ENCODE peak calls at places on chromosomes 4 and X, in four cellular contexts. B is right lobe of liver, J is testis, M is suprapubic skin. C is an unnamed sample. For H3K4me1, the result is how much of the 10 kb centered on the place peaks cover.

GRCh38 chrX:30156880-30157560 is 58.3 kb upstream of the MAGEB2 start:
- DNase-seq in B (no peak), J (no peak), M (no peak), C (no peak)

GRCh38 chr4:184745747-184746531 is 12.0 kb upstream of the CENPU start:
- DNase-seq in B (no peak), J (peak), M (peak), C (peak)

GRCh38 chr4:161419822-161420221 is 744.0 kb downstream of the FSTL5 start:
- DNase-seq in B (no peak), J (peak), M (no peak), C (no peak)

GRCh38 chrX:2689773-2690666 is 1.1 kb upstream of the CD99 start:
- DNase-seq in B (peak), J (no peak), M (no peak), C (no peak)

GRCh38 chr4:186684889-186685309 is 38.8 kb downstream of the FAT1 start:
- DNase-seq in B (no peak), J (no peak), M (no peak), C (no peak)

GRCh38 chrX:100635040-100635439 is 1.6 kb downstream of the TSPAN6 start:
- DNase-seq in B (no peak), J (no peak), M (no peak), C (no peak)

GRCh38 chr4:6873792-6874461 is 35.7 kb upstream of the TBC1D14 start:
- DNase-seq in B (peak), J (peak), M (no peak), C (peak)

GRCh38 chrX:118988913-118989312 is 14.5 kb downstream of the LONRF3 start:
- DNase-seq in B (no peak), J (no peak), M (no peak), C (no peak)

GRCh38 chrX:42704454-42704853 is 73.5 kb downstream of the PPP1R2C start:
- DNase-seq in B (no peak), J (no peak), M (no peak), C (no peak)

GRCh38 chrX:147476008-147476407 is 435.7 kb upstream of the FMR1 start:
- DNase-seq in B (no peak), J (peak), M (no peak), C (no peak)

DNA sequence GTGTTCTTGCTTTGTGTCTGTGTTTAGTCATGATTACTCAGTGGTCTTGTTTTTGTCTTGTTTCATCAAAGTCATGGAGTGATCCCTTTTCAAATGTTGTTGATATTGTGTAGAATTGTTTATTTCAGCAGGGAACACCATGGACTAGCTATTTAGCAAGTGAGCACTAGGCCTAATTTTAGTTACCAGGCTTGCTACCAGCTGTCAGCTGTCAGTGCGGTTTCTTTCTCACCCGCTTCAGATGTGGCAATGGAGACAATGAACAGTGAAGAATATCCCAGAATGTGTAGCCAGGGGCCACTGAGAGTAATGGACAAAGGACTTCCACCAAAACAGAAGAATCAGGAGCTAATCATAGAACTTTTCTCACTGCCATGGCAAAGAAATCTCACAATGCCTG is 432.8 kb upstream of the FMR1 start:
- DNase-seq in B (no peak), J (no peak), M (no peak), C (no peak)
- TF ChIP-seq POLR2A in B (no peak), J (no peak), M (no peak), C (no peak)

GRCh38 chr4:152408514-152409327 is 127.2 kb downstream of the FBXW7 start:
- DNase-seq in B (no peak), J (no peak), M (no peak), C (no peak)
- TF ChIP-seq CTCF in B (peak), J (peak), M (no peak), C (peak)

DNA sequence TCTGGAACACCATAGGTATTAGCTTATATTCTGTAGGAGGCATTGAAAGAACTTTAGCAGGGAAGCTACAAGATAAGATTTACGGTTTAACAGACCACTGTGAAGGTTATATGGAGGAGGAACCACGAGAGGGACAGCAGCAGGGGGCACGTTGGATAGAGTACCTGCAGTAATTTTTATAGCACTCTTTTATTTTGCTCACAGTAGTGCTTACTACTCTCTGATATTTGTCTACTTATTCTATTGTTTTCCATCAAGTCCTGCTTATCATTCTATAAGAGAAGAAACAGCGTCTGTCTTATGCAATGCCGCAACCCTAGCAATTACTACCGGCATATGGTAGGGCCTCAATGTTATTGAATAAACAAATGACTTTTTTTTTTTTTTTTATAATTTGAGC is 122.5 kb downstream of the PCDH7 start:
- DNase-seq in B (no peak), J (no peak), M (no peak), C (no peak)
- H3K4me1 ChIP-seq in B (under half), J (under half), M (under half), C (under half)

GRCh38 chrX:56728752-56729151 is 291 bp upstream of the NBDY start:
- DNase-seq in B (no peak), J (peak), M (no peak), C (peak)

GRCh38 chrX:56726609-56727008 is 2.4 kb upstream of the NBDY start:
- DNase-seq in B (no peak), J (peak), M (no peak), C (no peak)

GRCh38 chrX:56729152-56729557 is at the start of gene NBDY:
- DNase-seq in B (no peak), J (peak), M (no peak), C (peak)

GRCh38 chrX:56727531-56727930 is 1.5 kb upstream of the NBDY start:
- DNase-seq in B (no peak), J (no peak), M (no peak), C (no peak)

DNA sequence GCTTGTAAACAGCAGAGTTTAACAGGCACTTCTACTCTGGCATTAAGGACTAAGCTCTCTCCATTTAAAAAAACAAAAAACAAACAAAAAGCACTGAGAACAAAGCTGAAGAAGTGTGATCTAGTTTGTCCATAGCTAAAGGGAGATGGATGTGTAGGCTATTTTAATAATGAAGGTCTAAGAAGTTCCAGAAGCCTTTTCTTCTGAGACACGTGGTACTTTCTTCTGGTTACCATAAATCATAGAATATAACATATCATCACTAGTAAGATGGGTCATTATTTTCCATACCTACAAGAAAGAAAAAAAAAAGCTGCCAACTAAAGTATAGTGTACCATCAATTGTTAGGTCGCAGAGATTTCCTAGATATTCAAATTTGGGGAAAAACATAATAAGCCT is 722 bp upstream of the NBDY start:
- DNase-seq in B (no peak), J (no peak), M (no peak), C (no peak)
- TF ChIP-seq POLR2A in B (no peak), J (no peak), M (no peak), C (no peak)

GRCh38 chr4:175891231-175891630 is 79.2 kb upstream of the GPM6A start:
- DNase-seq in B (no peak), J (no peak), M (no peak), C (no peak)

GRCh38 chr4:175891863-175892262 is 79.8 kb upstream of the GPM6A start:
- DNase-seq in B (no peak), J (no peak), M (no peak), C (no peak)
- TF ChIP-seq CTCF in B (peak), J (no peak), M (no peak), C (peak)

GRCh38 chr4:40458683-40459082 is 123.5 kb downstream of the CHRNA9 start:
- DNase-seq in B (no peak), J (no peak), M (no peak), C (no peak)
- H3K4me1 ChIP-seq in B (under half), J (under half), M (under half), C (under half)

GRCh38 chr4:55123791-55124190 is 1.6 kb downstream of the KDR start:
- DNase-seq in B (no peak), J (no peak), M (no peak), C (no peak)

GRCh38 chr4:55125763-55126541 is 557 bp upstream of the KDR start:
- DNase-seq in B (no peak), J (no peak), M (no peak), C (no peak)

GRCh38 chr4:55124337-55125076 is 888 bp downstream of the KDR start:
- DNase-seq in B (no peak), J (peak), M (no peak), C (peak)

GRCh38 chr4:55127053-55127452 is 1.7 kb upstream of the KDR start:
- DNase-seq in B (no peak), J (no peak), M (no peak), C (no peak)

DNA sequence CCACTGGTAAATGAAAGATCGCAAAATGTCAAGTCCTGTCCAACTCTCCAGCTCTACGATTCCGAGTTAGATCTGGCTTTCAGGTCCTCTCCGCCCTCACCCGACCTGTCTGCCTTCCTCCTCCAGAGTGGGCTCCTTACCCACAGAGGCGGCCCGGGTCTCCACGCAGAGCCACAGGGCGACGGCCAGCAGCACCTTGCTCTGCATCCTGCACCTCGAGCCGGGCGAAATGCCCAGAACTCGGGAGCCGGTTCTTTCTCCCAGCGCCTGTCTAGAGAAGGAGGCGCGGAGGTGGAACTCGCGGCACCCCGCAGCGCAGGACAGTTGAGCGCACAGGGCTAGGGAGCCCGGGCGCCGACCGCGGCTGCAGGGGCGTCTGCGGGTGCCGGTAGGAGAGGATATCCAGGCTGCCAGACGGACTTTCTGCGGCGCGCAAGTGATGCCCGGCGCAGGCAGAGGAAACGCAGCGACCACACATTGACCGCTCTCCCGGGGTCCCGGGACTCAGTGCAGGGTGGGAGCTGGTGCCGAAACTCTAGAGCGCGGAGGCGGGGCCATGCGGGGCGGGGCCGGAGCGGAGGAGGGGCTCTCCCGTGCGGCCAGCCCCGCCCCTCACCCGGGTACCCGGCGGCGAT is at the start of gene KDR:
- DNase-seq in B (peak), J (peak), M (peak), C (peak)
- TF ChIP-seq POLR2A in B (peak), J (no peak), M (no peak), C (peak)

GRCh38 chr4:10186228-10187214 is 69.9 kb upstream of the WDR1 start:
- DNase-seq in B (no peak), J (peak), M (no peak), C (no peak)
- TF ChIP-seq CTCF in B (no peak), J (no peak), M (no peak), C (no peak)

C was measured in uterus.